ENCODE peak calls at places on chromosomes 4 and X, in six cellular contexts. One of them, this sample, is unnamed.

GRCh38 chr4:73984736-73985527 is 3.1 kb downstream of the PPBP start:
- DNase-seq in body of pancreas: no peak
- DNase-seq in IMR-90: peak
- DNase-seq in breast epithelium: no peak
- DNase-seq in ovary: no peak
- DNase-seq in tibial nerve: no peak
- DNase-seq in this sample: no peak

GRCh38 chr4:24730256-24731001 is 64.9 kb upstream of the SOD3 start:
- DNase-seq in body of pancreas: peak
- DNase-seq in IMR-90: peak
- DNase-seq in breast epithelium: no peak
- DNase-seq in ovary: no peak
- DNase-seq in tibial nerve: peak
- DNase-seq in this sample: peak

GRCh38 chr4:137960371-137961050 is 281.6 kb downstream of the SLC7A11 start:
- DNase-seq in body of pancreas: no peak
- DNase-seq in IMR-90: peak
- DNase-seq in breast epithelium: no peak
- DNase-seq in ovary: no peak
- DNase-seq in tibial nerve: no peak
- DNase-seq in this sample: no peak

GRCh38 chr4:46389301-46389761 is 597 bp downstream of the GABRA2 start:
- DNase-seq in body of pancreas: no peak
- DNase-seq in IMR-90: no peak
- DNase-seq in breast epithelium: no peak
- DNase-seq in ovary: no peak
- DNase-seq in tibial nerve: no peak
- DNase-seq in this sample: no peak

GRCh38 chr4:65589331-65589730 is 81.0 kb downstream of the EPHA5 start:
- DNase-seq in body of pancreas: no peak
- DNase-seq in IMR-90: no peak
- DNase-seq in breast epithelium: no peak
- DNase-seq in ovary: no peak
- DNase-seq in tibial nerve: no peak
- DNase-seq in this sample: no peak

GRCh38 chrX:150688911-150689451 is 4.2 kb upstream of the MTMR1 start:
- DNase-seq in body of pancreas: no peak
- DNase-seq in IMR-90: peak
- DNase-seq in breast epithelium: no peak
- DNase-seq in ovary: no peak
- DNase-seq in tibial nerve: no peak
- DNase-seq in this sample: no peak

GRCh38 chr4:8917321-8917811 is 45.7 kb upstream of the HMX1 start:
- DNase-seq in body of pancreas: no peak
- DNase-seq in IMR-90: no peak
- DNase-seq in breast epithelium: peak
- DNase-seq in ovary: peak
- DNase-seq in tibial nerve: no peak
- DNase-seq in this sample: peak

GRCh38 chr4:24322517-24322916 is 261.8 kb downstream of the DHX15 start:
- DNase-seq in body of pancreas: no peak
- DNase-seq in IMR-90: peak
- DNase-seq in breast epithelium: no peak
- DNase-seq in ovary: no peak
- DNase-seq in tibial nerve: no peak
- DNase-seq in this sample: no peak

GRCh38 chrX:19046343-19047215 is 62.7 kb upstream of the PHKA2 start:
- DNase-seq in body of pancreas: no peak
- DNase-seq in IMR-90: peak
- DNase-seq in breast epithelium: no peak
- DNase-seq in ovary: no peak
- DNase-seq in tibial nerve: no peak
- DNase-seq in this sample: no peak

GRCh38 chr4:159144112-159144694 is 41.3 kb downstream of the RAPGEF2 start:
- DNase-seq in body of pancreas: no peak
- DNase-seq in IMR-90: no peak
- DNase-seq in breast epithelium: no peak
- DNase-seq in ovary: no peak
- DNase-seq in tibial nerve: no peak
- DNase-seq in this sample: no peak

GRCh38 chrX:150032742-150033141 is 94.5 kb upstream of the EOLA2 start:
- DNase-seq in body of pancreas: no peak
- DNase-seq in IMR-90: peak
- DNase-seq in breast epithelium: no peak
- DNase-seq in ovary: no peak
- DNase-seq in tibial nerve: no peak
- DNase-seq in this sample: no peak

GRCh38 chr4:73843369-73843768 is 6.9 kb downstream of the CXCL6 start:
- DNase-seq in body of pancreas: no peak
- DNase-seq in IMR-90: no peak
- DNase-seq in breast epithelium: no peak
- DNase-seq in ovary: no peak
- DNase-seq in tibial nerve: no peak
- DNase-seq in this sample: no peak

GRCh38 chr4:144509088-144509854 is 136.7 kb upstream of the HHIP start:
- DNase-seq in body of pancreas: no peak
- DNase-seq in IMR-90: no peak
- DNase-seq in breast epithelium: no peak
- DNase-seq in ovary: no peak
- DNase-seq in tibial nerve: no peak
- DNase-seq in this sample: no peak

GRCh38 chr4:24640433-24640832 is 56.1 kb upstream of the DHX15 start:
- DNase-seq in body of pancreas: no peak
- DNase-seq in IMR-90: no peak
- DNase-seq in breast epithelium: no peak
- DNase-seq in ovary: no peak
- DNase-seq in tibial nerve: no peak
- DNase-seq in this sample: no peak

GRCh38 chr4:38189445-38189844 is 229.2 kb downstream of the PTTG2 start:
- DNase-seq in body of pancreas: no peak
- DNase-seq in IMR-90: peak
- DNase-seq in breast epithelium: no peak
- DNase-seq in ovary: no peak
- DNase-seq in tibial nerve: no peak
- DNase-seq in this sample: no peak

GRCh38 chr4:81465668-81466357 is 5.9 kb downstream of the RASGEF1B start:
- DNase-seq in body of pancreas: no peak
- DNase-seq in IMR-90: no peak
- DNase-seq in breast epithelium: no peak
- DNase-seq in ovary: no peak
- DNase-seq in tibial nerve: no peak
- DNase-seq in this sample: no peak

GRCh38 chr4:147599764-147600163 is 17.4 kb upstream of the TMEM184C start:
- DNase-seq in body of pancreas: no peak
- DNase-seq in IMR-90: peak
- DNase-seq in breast epithelium: no peak
- DNase-seq in ovary: no peak
- DNase-seq in tibial nerve: no peak
- DNase-seq in this sample: no peak

GRCh38 chr4:66475596-66475995 is 805.3 kb upstream of the EPHA5 start:
- DNase-seq in body of pancreas: no peak
- DNase-seq in IMR-90: no peak
- DNase-seq in breast epithelium: no peak
- DNase-seq in ovary: no peak
- DNase-seq in tibial nerve: no peak
- DNase-seq in this sample: no peak

GRCh38 chr4:76585897-76586360 is 150.9 kb downstream of the SHROOM3 start:
- DNase-seq in body of pancreas: peak
- DNase-seq in IMR-90: no peak
- DNase-seq in breast epithelium: peak
- DNase-seq in ovary: peak
- DNase-seq in tibial nerve: no peak
- DNase-seq in this sample: peak
- TF ChIP-seq POLR2A in body of pancreas: peak
- TF ChIP-seq POLR2A in IMR-90: no peak
- TF ChIP-seq POLR2A in breast epithelium: peak
- TF ChIP-seq POLR2A in ovary: no peak
- TF ChIP-seq POLR2A in tibial nerve: no peak
- TF ChIP-seq POLR2A in this sample: no peak

DNA sequence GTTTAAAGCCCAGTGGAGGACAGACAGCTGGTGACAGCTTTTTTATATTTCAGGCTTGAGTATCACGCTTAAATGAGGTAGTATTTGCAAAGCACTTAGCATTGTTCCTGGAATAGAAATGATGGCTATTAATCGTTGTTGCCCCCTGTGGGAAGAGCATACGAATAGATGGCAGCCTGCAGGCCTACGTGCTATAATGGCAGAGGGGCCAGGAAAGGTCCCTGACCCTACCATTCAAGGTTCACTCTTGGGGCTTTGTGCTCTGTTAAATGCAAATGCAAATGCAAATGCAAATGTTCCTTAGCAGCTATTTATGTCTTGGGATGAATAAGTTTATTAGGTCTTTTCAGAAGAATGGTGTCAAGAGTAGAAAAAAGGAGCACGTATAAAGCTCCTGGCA is 61.0 kb downstream of the TMEM150C start:
- DNase-seq in body of pancreas: no peak
- DNase-seq in IMR-90: no peak
- DNase-seq in breast epithelium: no peak
- DNase-seq in ovary: no peak
- DNase-seq in tibial nerve: no peak
- DNase-seq in this sample: no peak
- H3K4me3 ChIP-seq in body of pancreas: no peak
- H3K4me3 ChIP-seq in IMR-90: no peak
- H3K4me3 ChIP-seq in breast epithelium: no peak
- H3K4me3 ChIP-seq in ovary: no peak
- H3K4me3 ChIP-seq in tibial nerve: no peak
- H3K4me3 ChIP-seq in this sample: no peak

DNA sequence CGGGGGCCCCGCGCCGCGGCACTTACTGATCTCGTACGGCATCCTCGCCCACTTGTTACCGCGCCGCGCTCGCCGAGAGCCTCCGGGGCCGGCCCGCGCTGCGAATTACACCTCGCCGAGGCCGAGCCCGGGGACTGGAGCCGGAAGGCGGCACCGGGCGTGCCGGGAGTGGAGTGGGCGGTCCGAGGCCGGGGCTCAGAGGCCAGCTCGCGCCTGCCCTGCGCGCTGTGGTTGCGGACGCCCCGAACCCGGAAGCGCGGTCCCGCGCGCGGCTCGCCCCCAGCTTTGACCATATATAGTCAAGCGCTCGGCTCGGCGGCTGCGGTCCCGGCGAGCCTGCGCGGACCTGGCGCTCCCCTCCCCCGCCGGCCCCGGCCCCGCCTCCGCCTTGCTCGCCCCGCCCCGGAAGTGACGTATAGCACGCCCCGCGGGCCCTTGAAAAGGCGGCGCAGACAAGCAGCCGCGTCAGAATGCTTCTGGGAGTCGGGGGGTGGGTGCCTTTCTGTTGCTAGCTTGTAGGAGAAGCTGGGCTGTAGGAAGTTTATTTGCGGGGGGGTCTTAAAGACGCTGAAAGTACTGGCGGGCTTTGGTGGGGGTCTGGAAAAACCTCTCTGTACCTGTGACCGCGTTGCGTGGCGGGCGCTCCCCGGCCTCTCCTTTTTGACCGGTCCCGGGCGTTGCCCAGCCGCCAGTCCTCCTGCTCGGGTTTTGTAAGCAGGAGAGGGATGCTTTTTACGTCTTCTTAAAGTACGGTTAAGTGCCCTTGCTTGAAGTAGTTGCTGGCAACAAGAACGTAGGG is at the start of gene WDR1:
- DNase-seq in body of pancreas: peak
- DNase-seq in IMR-90: peak
- DNase-seq in breast epithelium: peak
- DNase-seq in ovary: peak
- DNase-seq in tibial nerve: peak
- DNase-seq in this sample: peak
- TF ChIP-seq POLR2A in body of pancreas: peak
- TF ChIP-seq POLR2A in IMR-90: peak
- TF ChIP-seq POLR2A in breast epithelium: peak
- TF ChIP-seq POLR2A in ovary: peak
- TF ChIP-seq POLR2A in tibial nerve: peak
- TF ChIP-seq POLR2A in this sample: peak

DNA sequence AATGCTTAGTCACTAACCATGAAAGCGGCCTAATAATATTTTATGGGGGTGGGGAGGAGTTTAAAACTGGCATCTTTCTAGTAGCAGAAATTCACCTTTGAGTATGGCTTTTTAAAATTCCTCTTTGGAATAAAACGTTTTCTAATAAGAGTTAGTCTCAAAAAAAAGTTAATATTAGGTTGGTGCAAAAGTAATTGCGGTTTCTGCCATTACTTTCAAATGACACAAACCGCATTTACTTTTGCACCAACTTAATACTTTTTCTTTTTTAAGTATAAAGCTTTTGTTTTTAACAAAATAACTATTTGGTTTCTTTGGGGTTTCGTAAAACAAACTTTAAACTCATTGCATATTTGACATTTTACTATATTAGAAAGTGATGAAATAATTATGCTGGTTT is 68.4 kb downstream of the FBXO8 start:
- DNase-seq in body of pancreas: no peak
- DNase-seq in IMR-90: no peak
- DNase-seq in breast epithelium: no peak
- DNase-seq in ovary: no peak
- DNase-seq in tibial nerve: no peak
- DNase-seq in this sample: no peak
- H3K4me3 ChIP-seq in body of pancreas: no peak
- H3K4me3 ChIP-seq in IMR-90: no peak
- H3K4me3 ChIP-seq in breast epithelium: no peak
- H3K4me3 ChIP-seq in ovary: no peak
- H3K4me3 ChIP-seq in tibial nerve: no peak
- H3K4me3 ChIP-seq in this sample: no peak

DNA sequence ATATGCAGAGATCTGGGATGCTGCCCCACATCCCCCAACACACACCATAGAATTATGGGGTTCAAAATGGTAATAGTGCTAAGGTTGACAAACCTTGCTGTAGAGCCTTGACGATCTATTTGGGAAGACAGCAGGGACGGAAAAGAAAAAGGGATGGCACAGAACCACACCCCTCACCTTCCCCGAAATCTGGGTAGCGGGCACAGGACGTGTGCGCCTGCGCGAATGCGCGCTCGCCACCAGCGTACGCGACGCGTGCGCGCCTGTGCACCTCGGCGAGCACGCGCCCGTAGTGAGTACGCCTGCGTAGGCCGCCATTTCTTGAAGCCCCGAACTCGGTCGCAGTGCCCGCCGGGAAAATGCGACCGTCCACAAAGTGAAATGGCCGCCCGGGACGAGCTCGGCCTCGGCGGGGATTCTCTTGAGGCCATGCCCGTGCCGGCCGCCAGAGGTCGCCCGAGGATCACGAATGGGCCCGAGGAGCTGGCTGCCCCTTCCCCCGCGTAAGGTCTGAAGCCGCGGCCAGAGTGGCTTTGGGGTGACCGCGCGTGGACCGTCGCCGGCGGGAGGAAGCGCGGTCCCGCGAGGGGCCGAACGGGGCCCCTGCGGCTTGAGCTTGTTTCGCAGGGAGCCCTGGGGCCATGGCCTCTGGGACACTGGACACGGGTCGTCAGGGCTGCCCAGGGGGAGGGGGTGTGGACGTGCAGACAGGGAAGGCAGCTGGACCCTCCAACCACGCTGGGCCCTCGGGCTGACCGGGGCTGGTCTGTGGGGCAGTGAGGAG is 43.7 kb downstream of the ZNF185 start:
- DNase-seq in body of pancreas: peak
- DNase-seq in IMR-90: peak
- DNase-seq in breast epithelium: peak
- DNase-seq in ovary: peak
- DNase-seq in tibial nerve: peak
- DNase-seq in this sample: peak
- TF ChIP-seq POLR2A in body of pancreas: peak
- TF ChIP-seq POLR2A in IMR-90: peak
- TF ChIP-seq POLR2A in breast epithelium: no peak
- TF ChIP-seq POLR2A in ovary: no peak
- TF ChIP-seq POLR2A in tibial nerve: no peak
- TF ChIP-seq POLR2A in this sample: no peak

GRCh38 chr4:34878961-34879360 is 1365.4 kb downstream of the ARAP2 start:
- DNase-seq in body of pancreas: no peak
- DNase-seq in IMR-90: no peak
- DNase-seq in breast epithelium: no peak
- DNase-seq in ovary: no peak
- DNase-seq in tibial nerve: no peak
- DNase-seq in this sample: no peak
- H3K4me3 ChIP-seq in body of pancreas: no peak
- H3K4me3 ChIP-seq in IMR-90: no peak
- H3K4me3 ChIP-seq in breast epithelium: no peak
- H3K4me3 ChIP-seq in ovary: no peak
- H3K4me3 ChIP-seq in tibial nerve: no peak
- H3K4me3 ChIP-seq in this sample: no peak